ENCODE peak calls at places on chromosomes 7 and 10, in eight cellular contexts. V is dorsolateral prefrontal cortex; M is CD8-positive, alpha-beta T cell; G is fibroblast of lung; Y is GM20000; L is H9; R is cardiac muscle cell; N is B cell. Z is an unnamed sample.
A peak's percentile ranks its signal among the peaks of the same experiment; 100 is the strongest.

GRCh38 chr7:105298004-105298403 is 90.7 kb downstream of the SRPK2 start:
- DNase-seq in V (no peak), R (no peak), N (no peak), G (no peak), Y (peak; percentile 38), L (no peak), M (no peak), Z (no peak)

GRCh38 chr10:70998086-70998485 is 109.7 kb upstream of the PCBD1 start:
- DNase-seq in V (no peak), R (no peak), L (no peak), G (no peak), M (no peak), N (no peak), Y (no peak), Z (no peak)

GRCh38 chr7:112162161-112163020 is 43.8 kb downstream of the DOCK4 start:
- DNase-seq in R (peak; percentile 68), G (peak; percentile 84), N (no peak), V (peak; percentile 75), M (no peak), L (peak; percentile 89), Y (no peak), Z (no peak)

GRCh38 chr7:120852700-120853099 is 5.2 kb downstream of the TSPAN12 start:
- DNase-seq in M (no peak), Y (no peak), V (no peak), N (no peak), G (no peak), R (no peak), L (no peak), Z (no peak)

GRCh38 chr7:12719141-12719919 is 31.9 kb downstream of the ARL4A start:
- DNase-seq in N (no peak), Y (no peak), R (no peak), L (no peak), V (no peak), G (peak; percentile 89), M (no peak), Z (no peak)

GRCh38 chr7:155962191-155962967 is 150.1 kb upstream of the SHH start:
- DNase-seq in Y (no peak), L (no peak), G (peak; percentile 42), R (no peak), V (no peak), N (no peak), M (peak; percentile 10), Z (peak; percentile 16)

GRCh38 chr7:84070101-84070500 is 124.5 kb downstream of the SEMA3A start:
- DNase-seq in R (no peak), V (no peak), L (no peak), G (no peak), N (no peak), M (no peak), Y (no peak), Z (no peak)

GRCh38 chr7:93373537-93373936 is 141.4 kb downstream of the VPS50 start:
- DNase-seq in M (no peak), L (no peak), N (no peak), Y (no peak), R (no peak), V (no peak), G (no peak), Z (no peak)

GRCh38 chr7:14691597-14692203 is 210.9 kb downstream of the DGKB start:
- DNase-seq in Y (no peak), L (peak; percentile 36), V (peak; percentile 78), M (peak; percentile 47), G (peak; percentile 49), R (peak; percentile 61), N (peak; percentile 11), Z (peak; percentile 4)

GRCh38 chr7:4406288-4407058 is 275.6 kb upstream of the FOXK1 start:
- DNase-seq in M (no peak), L (no peak), G (no peak), R (no peak), V (no peak), Y (no peak), N (no peak), Z (no peak)

GRCh38 chr10:94287331-94287730 is 75.4 kb downstream of the NOC3L start:
- DNase-seq in M (no peak), V (no peak), N (no peak), G (no peak), L (no peak), R (no peak), Y (no peak), Z (no peak)

GRCh38 chr7:83366629-83367028 is 203.9 kb upstream of the PCLO start:
- DNase-seq in L (no peak), M (no peak), N (no peak), R (no peak), G (peak; percentile 2), Y (no peak), V (no peak), Z (no peak)

GRCh38 chr7:127789031-127789430 is 137.0 kb downstream of the SND1 start:
- DNase-seq in Y (no peak), N (no peak), V (no peak), R (no peak), M (no peak), G (no peak), L (no peak), Z (no peak)

GRCh38 chr7:134599371-134599770 is 47.3 kb upstream of the BPGM start:
- DNase-seq in V (peak; percentile 55), M (no peak), Y (no peak), R (no peak), N (no peak), G (no peak), L (no peak), Z (no peak)

GRCh38 chr7:48052748-48053147 is 17.4 kb downstream of the C7orf57 start:
- DNase-seq in R (no peak), L (no peak), V (no peak), G (peak; percentile 30), N (no peak), Y (no peak), M (no peak), Z (no peak)

GRCh38 chr7:131106681-131107342 is 220.9 kb upstream of the MKLN1 start:
- DNase-seq in R (peak; percentile 45), L (peak; percentile 44), G (no peak), V (no peak), Y (peak; percentile 51), N (peak; percentile 53), M (peak; percentile 52), Z (no peak)

GRCh38 chr7:74579800-74580685 is 77.5 kb upstream of the GTF2I start:
- DNase-seq in L (no peak), G (peak; percentile 60), R (peak; percentile 58), Y (no peak), V (no peak), M (no peak), N (no peak), Z (no peak)

GRCh38 chr7:158495780-158496179 is 91.8 kb downstream of the PTPRN2 start:
- DNase-seq in Y (peak; percentile 56), V (no peak), M (no peak), G (no peak), N (no peak), R (peak; percentile 60), L (peak; percentile 84), Z (no peak)
- TF ChIP-seq CTCF in Y (no peak), V (no peak), M (no peak), G (no peak), N (no peak), R (peak; percentile 5), L (peak; percentile 32), Z (no peak)

GRCh38 chr7:75948179-75948578 is 33.2 kb downstream of the POR start:
- DNase-seq in Y (no peak), G (no peak), M (no peak), N (no peak), R (no peak), V (no peak), L (no peak), Z (no peak)

GRCh38 chr7:75951506-75951905 is 36.6 kb downstream of the POR start:
- DNase-seq in L (no peak), V (no peak), G (peak; percentile 84), M (no peak), Y (no peak), R (no peak), N (no peak), Z (peak; percentile 13)

GRCh38 chr7:75953918-75954317 is 39.0 kb downstream of the POR start:
- DNase-seq in N (no peak), R (no peak), L (no peak), V (no peak), M (no peak), Y (no peak), G (no peak), Z (no peak)

GRCh38 chr7:75953431-75953830 is 38.5 kb downstream of the POR start:
- DNase-seq in R (no peak), V (no peak), M (no peak), L (no peak), Y (no peak), G (no peak), N (no peak), Z (no peak)

GRCh38 chr7:75950111-75950681 is 35.2 kb downstream of the POR start:
- DNase-seq in V (no peak), G (no peak), R (peak; percentile 33), L (no peak), Y (no peak), N (no peak), M (no peak), Z (no peak)
- TF ChIP-seq CTCF in V (no peak), G (no peak), R (no peak), L (no peak), Y (no peak), N (no peak), M (no peak), Z (no peak)

DNA sequence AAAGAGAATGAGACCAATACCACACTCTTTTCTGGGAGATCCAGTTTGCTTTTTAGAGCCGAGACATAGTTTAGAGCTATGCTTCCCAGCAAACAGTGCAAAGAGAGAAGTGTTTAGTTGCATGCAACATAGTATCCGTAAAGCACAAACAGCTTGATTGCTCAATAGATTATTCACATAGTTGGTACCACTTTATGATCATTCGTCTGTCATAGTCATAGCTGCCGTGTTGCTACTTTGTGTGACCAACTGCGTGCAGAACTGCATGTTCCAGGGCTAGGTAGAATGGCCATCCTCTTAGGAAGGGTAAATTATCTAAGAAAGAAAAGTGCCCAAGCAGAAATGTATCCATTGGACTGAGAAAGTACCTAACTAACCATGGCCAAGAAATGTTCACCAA is 203.5 kb upstream of the DKK1 start:
- DNase-seq in N (no peak), G (peak; percentile 6), R (no peak), L (no peak), M (no peak), V (no peak), Y (no peak), Z (no peak)
- TF ChIP-seq CTCF in N (no peak), G (no peak), R (no peak), L (no peak), M (no peak), V (no peak), Y (no peak), Z (no peak)

GRCh38 chr7:139451638-139452037 is 31.8 kb downstream of the KLRG2 start:
- DNase-seq in G (no peak), L (no peak), N (no peak), V (no peak), R (no peak), Y (no peak), M (no peak), Z (no peak)

GRCh38 chr7:139453673-139454321 is 29.7 kb downstream of the KLRG2 start:
- DNase-seq in L (no peak), R (no peak), Y (no peak), N (no peak), G (no peak), M (no peak), V (no peak), Z (no peak)

GRCh38 chr7:139446051-139446890 is 37.2 kb downstream of the KLRG2 start:
- DNase-seq in M (no peak), R (no peak), N (no peak), G (no peak), L (no peak), V (no peak), Y (no peak), Z (no peak)

GRCh38 chr7:139452948-139453672 is 30.4 kb downstream of the KLRG2 start:
- DNase-seq in R (no peak), G (peak; percentile 29), Y (no peak), N (no peak), L (peak; percentile 61), M (no peak), V (no peak), Z (no peak)

GRCh38 chr7:139450851-139451250 is 32.6 kb downstream of the KLRG2 start:
- DNase-seq in L (no peak), M (no peak), R (no peak), G (no peak), N (no peak), V (no peak), Y (no peak), Z (no peak)
- TF ChIP-seq CTCF in L (no peak), M (no peak), R (no peak), G (no peak), N (no peak), V (no peak), Y (no peak), Z (no peak)